ENCODE peak calls at places on chromosomes 4 and X, in five cellular contexts. R is pancreas, Y is cardiac muscle cell, B is transverse colon, T is astrocyte. Z is an unnamed sample.

GRCh38 chrX:17939724-17940123 is 78.6 kb upstream of the RAI2 start:
- DNase-seq in R (peak; percentile 48), Y (no peak), B (no peak), T (no peak), Z (no peak)

GRCh38 chrX:149527705-149528104 is 13.1 kb upstream of the EOLA1 start:
- DNase-seq in R (no peak), Y (peak; percentile 24), B (no peak), T (no peak), Z (peak; percentile 26)

GRCh38 chrX:69321789-69322188 is 156.5 kb upstream of the PJA1 start:
- DNase-seq in R (no peak), Y (no peak), B (no peak), T (no peak), Z (no peak)

GRCh38 chrX:17824980-17825379 is 36.1 kb downstream of the RAI2 start:
- DNase-seq in R (no peak), Y (no peak), B (no peak), T (no peak), Z (no peak)

GRCh38 chr4:146522862-146523205 is 1.1 kb upstream of the SLC10A7 start:
- DNase-seq in R (no peak), Y (peak; percentile 7), B (no peak), T (no peak), Z (no peak)

GRCh38 chrX:109732780-109733657 is at the start of gene ACSL4:
- DNase-seq in R (peak; percentile 85), Y (peak; percentile 92), B (peak; percentile 87), T (peak; percentile 63), Z (peak; percentile 78)

GRCh38 chrX:9349572-9350259 is 115.1 kb upstream of the TBL1X start:
- DNase-seq in R (no peak), Y (no peak), B (no peak), T (peak; percentile 64), Z (no peak)

GRCh38 chrX:24493740-24494543 is 28.9 kb downstream of the PDK3 start:
- DNase-seq in R (no peak), Y (no peak), B (no peak), T (no peak), Z (no peak)

GRCh38 chrX:8726031-8726652 is 5.8 kb downstream of the ANOS1 start:
- DNase-seq in R (no peak), Y (no peak), B (no peak), T (peak; percentile 64), Z (no peak)

GRCh38 chr4:4289055-4289454 is 899 bp downstream of the LYAR start:
- DNase-seq in R (no peak), Y (no peak), B (no peak), T (no peak), Z (no peak)

GRCh38 chrX:95056901-95057300 is 1382.9 kb downstream of the FAM133A start:
- DNase-seq in R (no peak), Y (peak; percentile 30), B (no peak), T (peak; percentile 31), Z (no peak)

GRCh38 chr4:64271601-64272081 is 137.6 kb downstream of the TECRL start:
- DNase-seq in R (no peak), Y (no peak), B (no peak), T (peak; percentile 0), Z (no peak)

GRCh38 chr4:183177001-183177400 is 77.9 kb downstream of the WWC2 start:
- DNase-seq in R (no peak), Y (no peak), B (no peak), T (no peak), Z (no peak)

GRCh38 chrX:120857240-120857639 is 18.4 kb downstream of the CT47B1 start:
- DNase-seq in R (no peak), Y (peak; percentile 3), B (no peak), T (no peak), Z (peak; percentile 9)

GRCh38 chr4:24001945-24002640 is 112.2 kb upstream of the PPARGC1A start:
- DNase-seq in R (no peak), Y (no peak), B (no peak), T (peak; percentile 73), Z (no peak)

GRCh38 chr4:54097152-54097551 is 2.8 kb upstream of the GSX2 start:
- DNase-seq in R (no peak), Y (no peak), B (no peak), T (no peak), Z (no peak)

GRCh38 chr4:38188631-38189101 is 228.5 kb downstream of the PTTG2 start:
- DNase-seq in R (no peak), Y (no peak), B (peak; percentile 86), T (no peak), Z (no peak)

GRCh38 chrX:9997041-9997440 is 29.9 kb downstream of the CLDN34 start:
- DNase-seq in R (no peak), Y (no peak), B (no peak), T (no peak), Z (no peak)

GRCh38 chrX:54785901-54786300 is 12.2 kb downstream of the ITIH6 start:
- DNase-seq in R (no peak), Y (peak; percentile 24), B (no peak), T (no peak), Z (peak; percentile 22)
- TF ChIP-seq CTCF in R (peak; percentile 19), Y (peak; percentile 28), B (no peak), T (no peak), Z (no peak)

GRCh38 chr4:142358656-142359055 is 487.4 kb downstream of the INPP4B start:
- DNase-seq in R (no peak), Y (no peak), B (no peak), T (no peak), Z (no peak)
- H3K4me3 ChIP-seq in R (no peak overlapping the region), Y (no peak overlapping the region), B (no peak overlapping the region), T (no peak overlapping the region), Z (no peak overlapping the region)

DNA sequence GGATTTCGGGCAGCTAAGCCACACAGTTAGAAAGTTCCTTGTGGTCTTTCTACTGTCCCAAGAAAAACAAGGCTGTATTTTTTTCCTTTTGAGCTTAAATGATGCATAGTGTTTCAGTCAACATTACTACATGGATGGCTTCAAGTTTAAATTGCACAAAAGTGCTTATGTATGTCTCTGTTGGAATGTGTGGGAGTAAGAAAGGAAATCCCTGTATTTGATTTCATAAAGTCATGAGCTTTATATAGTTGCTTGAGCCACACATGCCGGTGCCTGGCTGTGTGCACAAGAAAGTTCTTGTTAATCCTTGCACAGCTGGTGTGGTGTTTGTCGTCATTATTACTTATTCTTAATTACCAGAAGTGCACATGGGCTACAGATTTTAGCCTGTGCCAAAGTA is 262.2 kb downstream of the ARHGAP10 start:
- DNase-seq in R (no peak), Y (peak; percentile 83), B (no peak), T (peak; percentile 17), Z (no peak)
- H3K4me1 ChIP-seq in R (no peaks in the 10 kb centered on the region), Y (no peaks in the 10 kb centered on the region), B (no peaks in the 10 kb centered on the region), T (no peaks in the 10 kb centered on the region), Z (no peaks in the 10 kb centered on the region)

GRCh38 chr4:41751325-41752061 is 3.0 kb upstream of the PHOX2B start:
- DNase-seq in R (no peak), Y (no peak), B (no peak), T (no peak), Z (no peak)
- TF ChIP-seq CTCF in R (no peak), Y (peak; percentile 20), B (no peak), T (no peak), Z (peak; percentile 14)

GRCh38 chr4:110041742-110042141 is 129.1 kb downstream of the EGF start:
- DNase-seq in R (no peak), Y (no peak), B (no peak), T (no peak), Z (peak; percentile 49)
- H3K4me3 ChIP-seq in R (no peak overlapping the region), Y (no peak overlapping the region), B (no peak overlapping the region), T (no peak overlapping the region), Z (no peak overlapping the region)